ENCODE peak calls at places on chromosomes 1 and 21, in six cellular contexts. One of them, this sample, is unnamed.

GRCh38 chr1:164320780-164321683 is 238.0 kb upstream of the PBX1 start:
- DNase-seq in GM12865: no peak
- DNase-seq in left ventricle myocardium superior: peak; percentile 67
- DNase-seq in endothelial cell: peak; percentile 48
- DNase-seq in posterior cingulate gyrus: no peak
- DNase-seq in T-helper 1 cell: no peak
- DNase-seq in this sample: no peak

GRCh38 chr1:27513958-27514357 is 24.0 kb upstream of the WASF2 start:
- DNase-seq in T-helper 1 cell: no peak
- DNase-seq in endothelial cell: no peak
- DNase-seq in posterior cingulate gyrus: no peak
- DNase-seq in left ventricle myocardium superior: peak; percentile 73
- DNase-seq in GM12865: no peak
- DNase-seq in this sample: no peak

GRCh38 chr1:1165900-1166421 is 7.7 kb upstream of the TTLL10 start:
- DNase-seq in T-helper 1 cell: no peak
- DNase-seq in GM12865: no peak
- DNase-seq in endothelial cell: no peak
- DNase-seq in left ventricle myocardium superior: no peak
- DNase-seq in posterior cingulate gyrus: no peak
- DNase-seq in this sample: no peak

GRCh38 chr1:35925741-35926140 is 5.2 kb upstream of the AGO3 start:
- DNase-seq in posterior cingulate gyrus: no peak
- DNase-seq in GM12865: no peak
- DNase-seq in T-helper 1 cell: no peak
- DNase-seq in left ventricle myocardium superior: peak; percentile 70
- DNase-seq in endothelial cell: no peak
- DNase-seq in this sample: no peak

GRCh38 chr1:235100124-235100801 is 28.4 kb downstream of the TOMM20 start:
- DNase-seq in posterior cingulate gyrus: no peak
- DNase-seq in endothelial cell: no peak
- DNase-seq in left ventricle myocardium superior: peak; percentile 53
- DNase-seq in GM12865: no peak
- DNase-seq in T-helper 1 cell: no peak
- DNase-seq in this sample: no peak

GRCh38 chr1:61056674-61057439 is 25.5 kb upstream of the NFIA start:
- DNase-seq in GM12865: no peak
- DNase-seq in posterior cingulate gyrus: peak; percentile 52
- DNase-seq in left ventricle myocardium superior: peak; percentile 84
- DNase-seq in endothelial cell: peak; percentile 34
- DNase-seq in T-helper 1 cell: no peak
- DNase-seq in this sample: no peak

GRCh38 chr1:186925881-186926676 is 97.3 kb downstream of the PLA2G4A start:
- DNase-seq in T-helper 1 cell: no peak
- DNase-seq in posterior cingulate gyrus: no peak
- DNase-seq in endothelial cell: no peak
- DNase-seq in left ventricle myocardium superior: no peak
- DNase-seq in GM12865: no peak
- DNase-seq in this sample: no peak

GRCh38 chr1:25123551-25123950 is 108.8 kb downstream of the SYF2 start:
- DNase-seq in GM12865: peak; percentile 63
- DNase-seq in T-helper 1 cell: no peak
- DNase-seq in posterior cingulate gyrus: no peak
- DNase-seq in left ventricle myocardium superior: no peak
- DNase-seq in endothelial cell: no peak
- DNase-seq in this sample: no peak

GRCh38 chr21:35011681-35012080 is 37.4 kb downstream of the RUNX1 start:
- DNase-seq in posterior cingulate gyrus: no peak
- DNase-seq in left ventricle myocardium superior: no peak
- DNase-seq in T-helper 1 cell: no peak
- DNase-seq in endothelial cell: no peak
- DNase-seq in GM12865: no peak
- DNase-seq in this sample: no peak

GRCh38 chr1:155007253-155007828 is 4.7 kb downstream of the ZBTB7B start:
- DNase-seq in posterior cingulate gyrus: no peak
- DNase-seq in endothelial cell: no peak
- DNase-seq in T-helper 1 cell: no peak
- DNase-seq in GM12865: no peak
- DNase-seq in left ventricle myocardium superior: peak; percentile 86
- DNase-seq in this sample: no peak

GRCh38 chr1:169044296-169044695 is 62.2 kb upstream of the ATP1B1 start:
- DNase-seq in posterior cingulate gyrus: no peak
- DNase-seq in GM12865: peak; percentile 77
- DNase-seq in left ventricle myocardium superior: no peak
- DNase-seq in T-helper 1 cell: peak; percentile 18
- DNase-seq in endothelial cell: no peak
- DNase-seq in this sample: no peak

GRCh38 chr1:59223943-59224639 is 72.8 kb upstream of the FGGY start:
- DNase-seq in T-helper 1 cell: no peak
- DNase-seq in posterior cingulate gyrus: no peak
- DNase-seq in left ventricle myocardium superior: no peak
- DNase-seq in GM12865: no peak
- DNase-seq in endothelial cell: no peak
- DNase-seq in this sample: no peak

GRCh38 chr1:186605762-186606350 is 74.4 kb downstream of the PTGS2 start:
- DNase-seq in endothelial cell: peak; percentile 58
- DNase-seq in GM12865: peak; percentile 77
- DNase-seq in T-helper 1 cell: no peak
- DNase-seq in posterior cingulate gyrus: no peak
- DNase-seq in left ventricle myocardium superior: no peak
- DNase-seq in this sample: no peak

GRCh38 chr1:206526064-206526911 is 19.0 kb downstream of the RASSF5 start:
- DNase-seq in left ventricle myocardium superior: no peak
- DNase-seq in posterior cingulate gyrus: no peak
- DNase-seq in GM12865: no peak
- DNase-seq in endothelial cell: no peak
- DNase-seq in T-helper 1 cell: no peak
- DNase-seq in this sample: no peak

GRCh38 chr1:89908993-89909436 is 85.9 kb upstream of the ZNF326 start:
- DNase-seq in endothelial cell: no peak
- DNase-seq in T-helper 1 cell: no peak
- DNase-seq in posterior cingulate gyrus: no peak
- DNase-seq in left ventricle myocardium superior: no peak
- DNase-seq in GM12865: no peak
- DNase-seq in this sample: no peak

GRCh38 chr1:79587229-79587628 is 580.7 kb upstream of the ADGRL4 start:
- DNase-seq in GM12865: no peak
- DNase-seq in T-helper 1 cell: no peak
- DNase-seq in left ventricle myocardium superior: no peak
- DNase-seq in posterior cingulate gyrus: no peak
- DNase-seq in endothelial cell: no peak
- DNase-seq in this sample: no peak

GRCh38 chr1:56798053-56798471 is 21.1 kb downstream of the FYB2 start:
- DNase-seq in GM12865: no peak
- DNase-seq in left ventricle myocardium superior: no peak
- DNase-seq in posterior cingulate gyrus: no peak
- DNase-seq in endothelial cell: no peak
- DNase-seq in T-helper 1 cell: no peak
- DNase-seq in this sample: no peak

GRCh38 chr1:43522776-43523480 is 7.8 kb upstream of the PTPRF start:
- DNase-seq in left ventricle myocardium superior: no peak
- DNase-seq in posterior cingulate gyrus: no peak
- DNase-seq in endothelial cell: no peak
- DNase-seq in T-helper 1 cell: no peak
- DNase-seq in GM12865: no peak
- DNase-seq in this sample: no peak

GRCh38 chr1:91874167-91874566 is 11.8 kb downstream of the TGFBR3 start:
- DNase-seq in left ventricle myocardium superior: no peak
- DNase-seq in T-helper 1 cell: no peak
- DNase-seq in posterior cingulate gyrus: no peak
- DNase-seq in endothelial cell: no peak
- DNase-seq in GM12865: no peak
- DNase-seq in this sample: no peak

GRCh38 chr1:37038079-37038702 is 3.9 kb upstream of the GRIK3 start:
- DNase-seq in GM12865: peak; percentile 2
- DNase-seq in T-helper 1 cell: no peak
- DNase-seq in endothelial cell: peak; percentile 31
- DNase-seq in left ventricle myocardium superior: peak; percentile 40
- DNase-seq in posterior cingulate gyrus: peak; percentile 44
- DNase-seq in this sample: peak; percentile 84

GRCh38 chr1:27849951-27850350 is 19.4 kb downstream of the PPP1R8 start:
- DNase-seq in endothelial cell: no peak
- DNase-seq in GM12865: no peak
- DNase-seq in posterior cingulate gyrus: no peak
- DNase-seq in left ventricle myocardium superior: no peak
- DNase-seq in T-helper 1 cell: no peak
- DNase-seq in this sample: no peak

GRCh38 chr1:95583811-95584210 is 349.8 kb downstream of the RWDD3 start:
- DNase-seq in left ventricle myocardium superior: no peak
- DNase-seq in posterior cingulate gyrus: no peak
- DNase-seq in endothelial cell: no peak
- DNase-seq in GM12865: no peak
- DNase-seq in T-helper 1 cell: no peak
- DNase-seq in this sample: no peak

GRCh38 chr1:36872858-36873257 is 161.5 kb downstream of the GRIK3 start:
- DNase-seq in endothelial cell: no peak
- DNase-seq in posterior cingulate gyrus: no peak
- DNase-seq in GM12865: no peak
- DNase-seq in left ventricle myocardium superior: no peak
- DNase-seq in T-helper 1 cell: no peak
- DNase-seq in this sample: no peak

GRCh38 chr1:67552336-67552759 is 122.1 kb upstream of the SERBP1 start:
- DNase-seq in T-helper 1 cell: no peak
- DNase-seq in endothelial cell: no peak
- DNase-seq in left ventricle myocardium superior: no peak
- DNase-seq in GM12865: no peak
- DNase-seq in posterior cingulate gyrus: no peak
- DNase-seq in this sample: no peak